ENCODE peak calls at places on chromosomes 2 and 18, in four cellular contexts. W is GM12865, D is mucosa of descending colon, J is HCEC 1CT. Q is an unnamed sample.

GRCh38 chr2:173056705-173057368 is 18.8 kb upstream of the MAP3K20 start:
- DNase-seq in J (no peak), W (no peak), D (no peak), Q (no peak)

GRCh38 chr2:46770622-46771021 is 145.0 kb downstream of the MCFD2 start:
- DNase-seq in J (no peak), D (no peak), W (no peak), Q (no peak)

GRCh38 chr18:46283268-46283667 is 179.1 kb downstream of the HAUS1 start:
- DNase-seq in J (no peak), D (no peak), W (no peak), Q (no peak)

GRCh38 chr2:237097911-237098702 is 12.4 kb downstream of the COPS8 start:
- DNase-seq in J (peak), D (no peak), W (no peak), Q (no peak)

GRCh38 chr2:161165266-161165665 is 5.0 kb downstream of the TANK start:
- DNase-seq in J (peak), D (no peak), W (no peak), Q (no peak)

GRCh38 chr2:12303181-12304030 is 413.3 kb upstream of the TRIB2 start:
- DNase-seq in D (no peak), J (peak), W (peak), Q (no peak)

GRCh38 chr2:110116033-110116710 is 550 bp upstream of the MALL start:
- DNase-seq in J (peak), D (peak), W (no peak), Q (no peak)

GRCh38 chr18:48472610-48473009 is 63.4 kb upstream of the ZBTB7C start:
- DNase-seq in J (peak), W (no peak), D (no peak), Q (no peak)